ENCODE peak calls at places on chromosome 12, in four cellular contexts. N is mesendoderm, C is IMR-90, U is H1. P is an unnamed sample.

GRCh38 chr12:100346660-100347059 is 10.2 kb upstream of the SLC17A8 start:
- DNase-seq in U (no peak), C (peak), N (no peak), P (no peak)

GRCh38 chr12:64457036-64457435 is 5.1 kb downstream of the TBK1 start:
- DNase-seq in C (peak), N (peak), U (no peak), P (no peak)

GRCh38 chr12:53625373-53625945 is 723 bp downstream of the ATF7 start:
- DNase-seq in U (no peak), C (no peak), N (no peak), P (no peak)

GRCh38 chr12:24109381-24110039 is 160.0 kb upstream of the SOX5 start:
- DNase-seq in C (peak), N (peak), U (no peak), P (no peak)

GRCh38 chr12:88420460-88420859 is 159.8 kb downstream of the KITLG start:
- DNase-seq in C (peak), N (no peak), U (no peak), P (no peak)

GRCh38 chr12:30926243-30927209 is at the start of gene TSPAN11:
- DNase-seq in C (peak), N (peak), U (peak), P (peak)

GRCh38 chr12:97899956-97900355 is 437.4 kb downstream of the RMST start:
- DNase-seq in C (no peak), U (no peak), N (no peak), P (no peak)

GRCh38 chr12:122005252-122005651 is 16.4 kb upstream of the BCL7A start:
- DNase-seq in C (no peak), N (no peak), U (no peak), P (no peak)

GRCh38 chr12:19084547-19084946 is 45.0 kb upstream of the PLEKHA5 start:
- DNase-seq in C (no peak), U (no peak), N (no peak), P (no peak)

GRCh38 chr12:7612851-7613250 is 52.9 kb downstream of the APOBEC1 start:
- DNase-seq in U (no peak), N (no peak), C (no peak), P (no peak)

GRCh38 chr12:68310370-68310769 is 21.8 kb downstream of the MDM1 start:
- DNase-seq in U (no peak), C (peak), N (no peak), P (no peak)

GRCh38 chr12:66661357-66661756 is 17.5 kb downstream of the GRIP1 start:
- DNase-seq in U (no peak), C (no peak), N (no peak), P (no peak)

GRCh38 chr12:49683604-49684309 is 23.4 kb downstream of the FMNL3 start:
- DNase-seq in N (peak), U (no peak), C (no peak), P (no peak)

GRCh38 chr12:62006076-62006732 is 254.0 kb upstream of the USP15 start:
- DNase-seq in U (no peak), C (peak), N (peak), P (peak)

GRCh38 chr12:131598717-131599116 is 112.2 kb upstream of the SFSWAP start:
- DNase-seq in U (no peak), N (no peak), C (no peak), P (peak)
- H4K5ac ChIP-seq in U (no peak), N (no peak), C (no peak), P (no peak)

GRCh38 chr12:132288516-132289188 is 40.7 kb downstream of the GALNT9 start:
- DNase-seq in U (no peak), C (no peak), N (no peak), P (no peak)
- H3K18ac ChIP-seq in U (no peak), C (no peak), N (no peak), P (no peak)

DNA sequence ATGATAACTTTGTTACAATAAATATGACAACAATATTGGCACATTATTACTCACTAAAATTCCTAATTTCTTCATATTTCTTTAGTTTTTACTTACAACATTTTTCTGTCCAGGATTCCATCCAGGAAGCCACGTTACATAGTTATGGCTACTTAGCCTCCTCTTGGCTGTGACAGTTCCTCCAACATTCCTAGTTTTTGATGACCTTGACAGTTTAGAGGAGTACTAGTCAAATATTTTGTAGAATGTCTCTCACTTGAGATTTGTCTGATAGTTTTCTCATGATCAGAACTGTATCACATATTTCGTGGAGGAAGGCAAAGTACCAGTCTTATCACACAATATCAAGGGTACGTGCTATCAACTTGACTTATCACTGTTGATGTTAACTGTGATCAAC is 29.8 kb upstream of the LIN7A start:
- DNase-seq in C (no peak), U (no peak), N (no peak), P (no peak)
- H4K5ac ChIP-seq in C (no peak), U (no peak), N (no peak), P (no peak)

GRCh38 chr12:131045705-131046460 is 92.2 kb downstream of the ADGRD1 start:
- DNase-seq in N (no peak), U (no peak), C (no peak), P (no peak)

GRCh38 chr12:131044136-131044535 is 90.4 kb downstream of the ADGRD1 start:
- DNase-seq in U (no peak), N (no peak), C (no peak), P (no peak)

GRCh38 chr12:131042848-131043245 is 89.1 kb downstream of the ADGRD1 start:
- DNase-seq in N (no peak), C (no peak), U (no peak), P (no peak)

GRCh38 chr12:131043401-131043871 is 89.7 kb downstream of the ADGRD1 start:
- DNase-seq in C (no peak), N (no peak), U (no peak), P (no peak)

GRCh38 chr12:131044760-131045381 is 91.2 kb downstream of the ADGRD1 start:
- DNase-seq in C (no peak), U (no peak), N (no peak), P (no peak)
- H3K18ac ChIP-seq in C (no peak), U (no peak), N (no peak), P (no peak)

DNA sequence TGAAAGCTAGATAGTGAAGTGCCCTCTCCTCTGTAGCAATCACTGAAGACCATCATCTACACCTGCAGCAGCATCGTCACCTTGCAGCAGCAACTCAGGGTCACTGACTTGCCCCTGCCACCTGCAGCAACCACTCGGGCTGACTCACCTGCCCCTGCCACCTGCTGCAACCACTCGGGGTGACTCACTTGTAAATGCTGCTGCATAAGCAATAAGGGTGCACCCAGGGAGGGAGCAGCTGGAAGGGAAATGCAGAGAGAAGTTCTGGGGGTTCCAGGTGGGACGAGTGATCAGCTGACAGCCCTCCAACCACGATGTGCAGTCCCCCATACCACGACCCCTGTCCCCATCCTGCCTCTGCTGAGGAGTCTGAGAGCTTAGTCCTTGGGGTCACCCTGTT is 357.1 kb upstream of the SFSWAP start:
- DNase-seq in C (no peak), N (no peak), U (no peak), P (peak)
- H4K5ac ChIP-seq in C (no peak), N (no peak), U (no peak), P (no peak)

DNA sequence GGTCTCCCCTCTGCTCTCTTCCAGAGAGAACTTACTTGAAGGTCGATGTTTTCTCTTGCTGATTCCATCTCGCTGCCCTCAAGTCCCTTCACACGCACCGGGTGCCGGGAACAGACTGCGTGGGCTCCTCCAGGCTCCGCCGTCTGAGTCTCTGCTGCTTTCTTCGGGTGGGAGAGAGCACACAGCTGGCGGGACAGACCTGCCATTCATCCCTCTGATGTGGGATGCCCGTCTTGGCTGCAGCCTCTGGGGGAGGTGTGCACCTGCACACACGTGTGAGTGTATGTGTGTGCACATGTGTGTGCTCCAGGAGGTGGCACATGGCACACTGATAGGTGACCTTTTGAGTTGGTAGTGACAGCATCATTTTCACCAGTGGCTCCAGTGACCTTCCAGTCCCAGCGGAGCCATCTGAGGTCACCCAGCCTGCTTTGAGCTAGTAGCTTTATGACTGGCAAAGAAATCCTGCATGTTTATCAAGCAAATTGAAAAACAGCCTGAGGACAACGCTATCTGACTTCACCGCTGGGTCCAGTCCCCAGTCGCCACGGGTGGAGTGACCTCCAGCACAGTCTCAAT is at the start of gene NINJ2:
- DNase-seq in N (no peak), U (no peak), C (no peak), P (no peak)
- H3K18ac ChIP-seq in N (no peak), U (peak), C (no peak), P (no peak)

DNA sequence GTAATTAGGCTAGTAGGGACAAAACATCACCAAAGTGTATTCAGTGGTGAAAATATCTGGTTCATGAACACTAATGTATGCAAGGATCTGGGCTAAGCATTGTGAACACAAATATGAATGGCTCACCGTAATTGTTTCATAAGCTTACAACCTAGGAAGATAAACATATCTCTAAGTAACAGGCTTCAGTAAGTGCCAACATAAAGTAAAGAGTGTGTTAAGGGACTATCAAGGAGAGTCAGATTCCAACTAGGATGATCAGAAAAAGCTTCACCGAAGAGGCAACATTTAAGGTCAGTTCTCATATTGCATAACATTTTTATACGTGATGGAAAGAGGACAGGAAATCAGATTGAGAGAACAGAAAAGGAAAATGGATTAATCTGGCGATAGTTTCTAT is 29.4 kb downstream of the ABCC9 start:
- DNase-seq in N (no peak), C (peak), U (no peak), P (no peak)
- H4K5ac ChIP-seq in N (no peak), C (no peak), U (no peak), P (no peak)

GRCh38 chr12:2651061-2651965 is 143.5 kb upstream of the FKBP4 start:
- DNase-seq in U (no peak), C (no peak), N (no peak), P (peak)
- H3K18ac ChIP-seq in U (no peak), C (no peak), N (no peak), P (no peak)

P was measured in H9.